ENCODE peak calls at places on chromosomes 11 and 22, in four cellular contexts. One of them, this sample, is unnamed.

GRCh38 chr11:107018902-107019493 is 722 bp upstream of the GUCY1A2 start:
- DNase-seq in endothelial cell: peak; percentile 74
- DNase-seq in nephron progenitor cell: peak; percentile 82
- DNase-seq in psoas muscle: peak; percentile 56
- DNase-seq in this sample: peak; percentile 71

GRCh38 chr22:23282089-23282501 is 101.8 kb downstream of the BCR start:
- DNase-seq in endothelial cell: no peak
- DNase-seq in nephron progenitor cell: no peak
- DNase-seq in psoas muscle: peak; percentile 64
- DNase-seq in this sample: no peak

GRCh38 chr22:17931400-17931825 is 92.9 kb downstream of the MICAL3 start:
- DNase-seq in endothelial cell: no peak
- DNase-seq in nephron progenitor cell: no peak
- DNase-seq in psoas muscle: peak; percentile 89
- DNase-seq in this sample: no peak

GRCh38 chr22:23834830-23835772 is 3.7 kb downstream of the DERL3 start:
- DNase-seq in endothelial cell: no peak
- DNase-seq in nephron progenitor cell: no peak
- DNase-seq in psoas muscle: peak; percentile 87
- DNase-seq in this sample: no peak

GRCh38 chr11:17561111-17561415 is 14.0 kb downstream of the OTOG start:
- DNase-seq in endothelial cell: no peak
- DNase-seq in nephron progenitor cell: no peak
- DNase-seq in psoas muscle: no peak
- DNase-seq in this sample: no peak

GRCh38 chr11:44701276-44701675 is 25.5 kb upstream of the TSPAN18 start:
- DNase-seq in endothelial cell: peak; percentile 50
- DNase-seq in nephron progenitor cell: no peak
- DNase-seq in psoas muscle: no peak
- DNase-seq in this sample: no peak

GRCh38 chr11:95084509-95084908 is 5.1 kb upstream of the ENDOD1 start:
- DNase-seq in endothelial cell: no peak
- DNase-seq in nephron progenitor cell: no peak
- DNase-seq in psoas muscle: no peak
- DNase-seq in this sample: no peak

GRCh38 chr11:72336163-72336562 is 92.2 kb upstream of the PHOX2A start:
- DNase-seq in endothelial cell: no peak
- DNase-seq in nephron progenitor cell: no peak
- DNase-seq in psoas muscle: no peak
- DNase-seq in this sample: no peak

GRCh38 chr11:96136623-96137313 is 206.2 kb downstream of the MAML2 start:
- DNase-seq in endothelial cell: no peak
- DNase-seq in nephron progenitor cell: no peak
- DNase-seq in psoas muscle: no peak
- DNase-seq in this sample: no peak

GRCh38 chr11:60942970-60943565 is 8.9 kb downstream of the SLC15A3 start:
- DNase-seq in endothelial cell: no peak
- DNase-seq in nephron progenitor cell: no peak
- DNase-seq in psoas muscle: no peak
- DNase-seq in this sample: no peak

GRCh38 chr11:72003776-72004171 is 5.1 kb downstream of the IL18BP start:
- DNase-seq in endothelial cell: no peak
- DNase-seq in nephron progenitor cell: no peak
- DNase-seq in psoas muscle: no peak
- DNase-seq in this sample: no peak

GRCh38 chr11:111194789-111195188 is 50.7 kb upstream of the POU2AF2 start:
- DNase-seq in endothelial cell: no peak
- DNase-seq in nephron progenitor cell: no peak
- DNase-seq in psoas muscle: no peak
- DNase-seq in this sample: no peak

GRCh38 chr11:87722756-87723599 is 452.3 kb downstream of the RAB38 start:
- DNase-seq in endothelial cell: peak; percentile 20
- DNase-seq in nephron progenitor cell: peak; percentile 23
- DNase-seq in psoas muscle: no peak
- DNase-seq in this sample: no peak

GRCh38 chr11:128535468-128536457 is 51.6 kb downstream of the ETS1 start:
- DNase-seq in endothelial cell: no peak
- DNase-seq in nephron progenitor cell: no peak
- DNase-seq in psoas muscle: no peak
- DNase-seq in this sample: no peak

GRCh38 chr11:39975091-39975490 is 1484.4 kb downstream of the LRRC4C start:
- DNase-seq in endothelial cell: no peak
- DNase-seq in nephron progenitor cell: no peak
- DNase-seq in psoas muscle: no peak
- DNase-seq in this sample: no peak

GRCh38 chr11:110432713-110433392 is 3.1 kb downstream of the FDX1 start:
- DNase-seq in endothelial cell: no peak
- DNase-seq in nephron progenitor cell: no peak
- DNase-seq in psoas muscle: no peak
- DNase-seq in this sample: no peak

GRCh38 chr11:120660024-120660565 is 148.5 kb downstream of the GRIK4 start:
- DNase-seq in endothelial cell: peak; percentile 67
- DNase-seq in nephron progenitor cell: peak; percentile 55
- DNase-seq in psoas muscle: no peak
- DNase-seq in this sample: no peak

GRCh38 chr11:16992846-16993245 is 21.4 kb downstream of the PLEKHA7 start:
- DNase-seq in endothelial cell: no peak
- DNase-seq in nephron progenitor cell: no peak
- DNase-seq in psoas muscle: no peak
- DNase-seq in this sample: no peak